ENCODE peak calls at places on chromosomes 11 and 22, in five cellular contexts. H is NCI-H2171 treated with DMSO at 0.1 percent for 48 hours; I is transverse colon; F is stimulated activated naive CD8-positive, alpha-beta T cell treated with anti-CD3 and anti-CD28 coated beads, Interleukin-15, amount 100 ng/mL, for 72 hours; N is endothelial cell. X is an unnamed sample.

GRCh38 chr11:73334244-73335203 is 26.4 kb downstream of the ARHGEF17 start:
- DNase-seq in H (no peak), I (peak), F (no peak), N (peak), X (no peak)

GRCh38 chr22:28025866-28026575 is 107.0 kb upstream of the PITPNB start:
- DNase-seq in H (no peak), I (no peak), F (no peak), N (no peak), X (no peak)

GRCh38 chr11:112748713-112749481 is 212.3 kb upstream of the NCAM1 start:
- DNase-seq in H (peak), I (no peak), F (no peak), N (no peak), X (no peak)

GRCh38 chr11:60915250-60915914 is 1.4 kb downstream of the TMEM109 start:
- DNase-seq in H (no peak), I (peak), F (peak), N (peak), X (peak)

GRCh38 chr11:66115638-66116410 is 45.8 kb downstream of the PACS1 start:
- DNase-seq in H (no peak), I (no peak), F (no peak), N (no peak), X (no peak)

GRCh38 chr11:46367244-46367915 is 14.1 kb upstream of the MDK start:
- DNase-seq in H (peak), I (peak), F (peak), N (peak), X (peak)

GRCh38 chr11:115453158-115453557 is 51.1 kb downstream of the CADM1 start:
- DNase-seq in H (no peak), I (no peak), F (no peak), N (no peak), X (no peak)

GRCh38 chr11:28529540-28530410 is 421.6 kb downstream of the METTL15 start:
- DNase-seq in H (peak), I (no peak), F (no peak), N (peak), X (no peak)

GRCh38 chr11:102157219-102157618 is 47.0 kb downstream of the YAP1 start:
- DNase-seq in H (no peak), I (peak), F (no peak), N (no peak), X (no peak)

GRCh38 chr22:44100411-44100810 is 76.3 kb downstream of the PARVB start:
- DNase-seq in H (no peak), I (no peak), F (no peak), N (no peak), X (no peak)